ENCODE peak calls at places on chromosome 6, in four cellular contexts. H is heart left ventricle, L is MM.1S, F is PC-9. U is an unnamed sample.
A peak's percentile ranks its signal among the peaks of the same experiment; 100 is the strongest.

GRCh38 chr6:80469977-80470376 is 363.5 kb downstream of the BCKDHB start:
- DNase-seq in L (no peak), F (no peak), H (no peak), U (no peak)

GRCh38 chr6:106716966-106717365 is 87.6 kb downstream of the QRSL1 start:
- DNase-seq in H (no peak), F (no peak), L (no peak), U (no peak)

GRCh38 chr6:84762941-84763396 is 1.4 kb downstream of the TBX18 start:
- DNase-seq in H (peak; percentile 34), L (no peak), F (no peak), U (no peak)

GRCh38 chr6:110173506-110174132 is 5.9 kb downstream of the WASF1 start:
- DNase-seq in H (no peak), F (no peak), L (no peak), U (no peak)

GRCh38 chr6:11911535-11911934 is 100.6 kb upstream of the HIVEP1 start:
- DNase-seq in L (no peak), H (no peak), F (no peak), U (no peak)

GRCh38 chr6:70686548-70687133 is 19.0 kb downstream of the SMAP1 start:
- DNase-seq in L (peak; percentile 47), H (no peak), F (peak; percentile 40), U (no peak)

GRCh38 chr6:31922942-31923341 is 4.6 kb upstream of the C2 start:
- DNase-seq in F (no peak), H (no peak), L (no peak), U (no peak)

GRCh38 chr6:159788757-159789376 is 535 bp downstream of the TCP1 start:
- DNase-seq in L (peak; percentile 15), H (peak; percentile 53), F (no peak), U (peak; percentile 67)

GRCh38 chr6:163401039-163401885 is 13.3 kb upstream of the QKI start:
- DNase-seq in H (no peak), L (no peak), F (no peak), U (no peak)

GRCh38 chr6:13881621-13882165 is 43.1 kb upstream of the RNF182 start:
- DNase-seq in F (peak; percentile 84), L (no peak), H (no peak), U (no peak)

GRCh38 chr6:98324406-98324930 is 509.9 kb upstream of the POU3F2 start:
- DNase-seq in H (no peak), L (no peak), F (no peak), U (no peak)

GRCh38 chr6:56913276-56914138 is 41.4 kb upstream of the BEND6 start:
- DNase-seq in F (no peak), L (no peak), H (no peak), U (no peak)

GRCh38 chr6:28383235-28384142 is 16.1 kb downstream of the ZSCAN12 start:
- DNase-seq in L (peak; percentile 91), H (peak; percentile 86), F (peak; percentile 74), U (peak; percentile 59)

GRCh38 chr6:135141728-135142127 is 39.4 kb upstream of the MYB start:
- DNase-seq in L (no peak), H (no peak), F (no peak), U (no peak)

GRCh38 chr6:52262620-52263344 is 18.5 kb upstream of the IL17F start:
- DNase-seq in F (no peak), L (no peak), H (no peak), U (no peak)

GRCh38 chr6:137237413-137238170 is 18.4 kb upstream of the IFNGR1 start:
- DNase-seq in F (peak; percentile 93), L (no peak), H (no peak), U (no peak)

GRCh38 chr6:72740135-72740534 is 118.3 kb downstream of the KCNQ5 start:
- DNase-seq in L (no peak), H (no peak), F (no peak), U (no peak)

GRCh38 chr6:83792846-83793245 is 60.3 kb upstream of the RIPPLY2 start:
- DNase-seq in F (no peak), L (no peak), H (no peak), U (no peak)

GRCh38 chr6:98808522-98809210 is 25.7 kb upstream of the POU3F2 start:
- DNase-seq in F (no peak), L (no peak), H (no peak), U (no peak)

GRCh38 chr6:107061125-107062020 is 33.4 kb downstream of the MTRES1 start:
- DNase-seq in H (no peak), F (no peak), L (peak; percentile 95), U (no peak)

GRCh38 chr6:95601133-95601532 is 23.8 kb downstream of the MANEA start:
- DNase-seq in F (no peak), H (no peak), L (no peak), U (no peak)

GRCh38 chr6:89916136-89916920 is 22.1 kb downstream of the GJA10 start:
- DNase-seq in H (no peak), F (no peak), L (no peak), U (no peak)

GRCh38 chr6:106731144-106731842 is 101.9 kb downstream of the QRSL1 start:
- DNase-seq in F (no peak), L (no peak), H (no peak), U (no peak)

GRCh38 chr6:166556871-166557322 is 29.6 kb downstream of the RAMACL start:
- DNase-seq in F (peak; percentile 98), H (peak; percentile 90), L (no peak), U (peak; percentile 97)

GRCh38 chr6:143592335-143592734 is 80.8 kb upstream of the FUCA2 start:
- DNase-seq in H (no peak), F (no peak), L (no peak), U (no peak)

GRCh38 chr6:107957165-107957908 is 671 bp downstream of the SEC63 start:
- DNase-seq in H (peak; percentile 49), L (peak; percentile 59), F (peak; percentile 47), U (no peak)

GRCh38 chr6:22925920-22926587 is 356.7 kb downstream of the HDGFL1 start:
- DNase-seq in L (no peak), F (no peak), H (no peak), U (no peak)

GRCh38 chr6:113396644-113397201 is 460.4 kb upstream of the MARCKS start:
- DNase-seq in H (no peak), F (no peak), L (no peak), U (no peak)

GRCh38 chr6:85065831-85066230 is 301.4 kb upstream of the TBX18 start:
- DNase-seq in L (no peak), H (no peak), F (no peak), U (no peak)

GRCh38 chr6:36130672-36131516 is 581 bp downstream of the MAPK13 start:
- DNase-seq in H (no peak), F (peak; percentile 48), L (peak; percentile 56), U (peak; percentile 68)

GRCh38 chr6:134161036-134161435 is 108.6 kb upstream of the SLC2A12 start:
- DNase-seq in L (no peak), F (peak; percentile 77), H (no peak), U (no peak)

GRCh38 chr6:16585805-16586204 is 175.5 kb downstream of the ATXN1 start:
- DNase-seq in H (no peak), L (no peak), F (no peak), U (no peak)

GRCh38 chr6:162854734-162855191 is 127.0 kb downstream of the PACRG start:
- DNase-seq in F (no peak), H (no peak), L (no peak), U (no peak)

GRCh38 chr6:16752206-16752867 is 8.9 kb downstream of the ATXN1 start:
- DNase-seq in F (peak; percentile 90), H (no peak), L (no peak), U (no peak)

GRCh38 chr6:13760948-13761347 is 49.3 kb upstream of the RANBP9 start:
- DNase-seq in H (no peak), F (no peak), L (no peak), U (no peak)

GRCh38 chr6:43738877-43739641 is 31.0 kb upstream of the VEGFA start:
- DNase-seq in H (no peak), L (no peak), F (no peak), U (no peak)

GRCh38 chr6:43740961-43741764 is 28.8 kb upstream of the VEGFA start:
- DNase-seq in H (no peak), L (no peak), F (no peak), U (peak; percentile 45)

GRCh38 chr6:43741829-43742228 is 28.2 kb upstream of the VEGFA start:
- DNase-seq in F (no peak), L (no peak), H (no peak), U (no peak)

GRCh38 chr6:43739642-43740091 is 30.3 kb upstream of the VEGFA start:
- DNase-seq in F (no peak), H (no peak), L (no peak), U (no peak)

GRCh38 chr6:43740321-43740960 is 29.6 kb upstream of the VEGFA start:
- DNase-seq in F (no peak), L (no peak), H (no peak), U (no peak)
- H3K4me1 ChIP-seq in F (peaks cover 33% of the 10 kb centered on the region), L (no peaks in the 10 kb centered on the region), H (no peaks in the 10 kb centered on the region), U (no peaks in the 10 kb centered on the region)

GRCh38 chr6:156977527-156978291 is 200.5 kb downstream of the ARID1B start:
- DNase-seq in L (no peak), H (no peak), F (no peak), U (no peak)
- H3K4me3 ChIP-seq in L (no peak overlapping the region), H (no peak overlapping the region), F (no peak overlapping the region), U (no peak overlapping the region)

GRCh38 chr6:147970970-147971369 is 371.7 kb upstream of the SASH1 start:
- DNase-seq in H (no peak), F (no peak), L (no peak), U (no peak)
- TF ChIP-seq CTCF in H (no peak), F (no peak), L (no peak), U (no peak)

GRCh38 chr6:35026434-35027222 is 114.5 kb downstream of the TCP11 start:
- DNase-seq in L (no peak), H (no peak), F (peak; percentile 47), U (no peak)
- H3K4me1 ChIP-seq in L (no peaks in the 10 kb centered on the region), H (peaks cover 42% of the 10 kb centered on the region), F (peaks cover 34% of the 10 kb centered on the region), U (peaks cover 25% of the 10 kb centered on the region)

GRCh38 chr6:131250121-131250520 is 114.9 kb downstream of the AKAP7 start:
- DNase-seq in L (peak; percentile 10), F (no peak), H (peak; percentile 49), U (no peak)
- H3K4me3 ChIP-seq in L (peak overlapping the region; percentile 19), F (peak overlapping the region; percentile 30), H (no peak overlapping the region), U (peak overlapping the region; percentile 49)

GRCh38 chr6:122610690-122611455 is 668 bp downstream of the PKIB start:
- DNase-seq in L (peak; percentile 53), F (peak; percentile 82), H (no peak), U (peak; percentile 65)
- TF ChIP-seq CTCF in L (peak; percentile 18), F (peak; percentile 58), H (no peak), U (no peak)

GRCh38 chr6:75283907-75284284 is 696 bp downstream of the TMEM30A start:
- DNase-seq in L (no peak), H (no peak), F (no peak), U (no peak)
- H3K4me1 ChIP-seq in L (peaks cover 13% of the 10 kb centered on the region), H (peaks cover 14% of the 10 kb centered on the region), F (peaks cover 54% of the 10 kb centered on the region), U (peaks cover 3% of the 10 kb centered on the region)

U was measured in ascending aorta.